ENCODE peak calls at places on chromosomes 5 and 9, in six cellular contexts. One of them, this sample, is unnamed.

GRCh38 chr9:123851851-123852250 is 78.1 kb downstream of the DENND1A start:
- DNase-seq in pancreas: no peak
- DNase-seq in adrenal gland: no peak
- DNase-seq in ovary: no peak
- DNase-seq in OCI-LY7: no peak
- DNase-seq in PC-3: no peak
- DNase-seq in this sample: no peak

GRCh38 chr5:22852807-22853670 is at the start of gene CDH12:
- DNase-seq in pancreas: no peak
- DNase-seq in adrenal gland: no peak
- DNase-seq in ovary: no peak
- DNase-seq in OCI-LY7: no peak
- DNase-seq in PC-3: peak; percentile 25
- DNase-seq in this sample: no peak

GRCh38 chr5:124193371-124193789 is 553.1 kb downstream of the ZNF608 start:
- DNase-seq in pancreas: no peak
- DNase-seq in adrenal gland: peak; percentile 56
- DNase-seq in ovary: no peak
- DNase-seq in OCI-LY7: no peak
- DNase-seq in PC-3: peak; percentile 34
- DNase-seq in this sample: no peak

GRCh38 chr5:150522504-150523464 is 14.9 kb downstream of the NDST1 start:
- DNase-seq in pancreas: no peak
- DNase-seq in adrenal gland: no peak
- DNase-seq in ovary: no peak
- DNase-seq in OCI-LY7: peak; percentile 16
- DNase-seq in PC-3: no peak
- DNase-seq in this sample: no peak

GRCh38 chr9:77502568-77502967 is 145.6 kb downstream of the GNA14 start:
- DNase-seq in pancreas: no peak
- DNase-seq in adrenal gland: no peak
- DNase-seq in ovary: no peak
- DNase-seq in OCI-LY7: no peak
- DNase-seq in PC-3: no peak
- DNase-seq in this sample: no peak

GRCh38 chr5:163506726-163507125 is 1.3 kb downstream of the MAT2B start:
- DNase-seq in pancreas: no peak
- DNase-seq in adrenal gland: no peak
- DNase-seq in ovary: no peak
- DNase-seq in OCI-LY7: no peak
- DNase-seq in PC-3: peak; percentile 39
- DNase-seq in this sample: no peak

GRCh38 chr9:117375956-117376355 is 38.9 kb downstream of the ASTN2 start:
- DNase-seq in pancreas: no peak
- DNase-seq in adrenal gland: no peak
- DNase-seq in ovary: no peak
- DNase-seq in OCI-LY7: no peak
- DNase-seq in PC-3: no peak
- DNase-seq in this sample: no peak

GRCh38 chr5:138138949-138139775 is at the start of gene NME5:
- DNase-seq in pancreas: peak; percentile 73
- DNase-seq in adrenal gland: peak; percentile 74
- DNase-seq in ovary: peak; percentile 82
- DNase-seq in OCI-LY7: no peak
- DNase-seq in PC-3: peak; percentile 20
- DNase-seq in this sample: peak; percentile 85

GRCh38 chr5:135729582-135729879 is 104.9 kb upstream of the SLC25A48 start:
- DNase-seq in pancreas: no peak
- DNase-seq in adrenal gland: no peak
- DNase-seq in ovary: no peak
- DNase-seq in OCI-LY7: no peak
- DNase-seq in PC-3: peak; percentile 6
- DNase-seq in this sample: no peak

GRCh38 chr5:143016777-143017374 is 246.7 kb downstream of the ARHGAP26 start:
- DNase-seq in pancreas: no peak
- DNase-seq in adrenal gland: peak; percentile 70
- DNase-seq in ovary: no peak
- DNase-seq in OCI-LY7: peak; percentile 72
- DNase-seq in PC-3: peak; percentile 57
- DNase-seq in this sample: no peak

GRCh38 chr9:95130484-95130883 is 187.0 kb downstream of the FANCC start:
- DNase-seq in pancreas: no peak
- DNase-seq in adrenal gland: no peak
- DNase-seq in ovary: no peak
- DNase-seq in OCI-LY7: no peak
- DNase-seq in PC-3: no peak
- DNase-seq in this sample: no peak

GRCh38 chr9:124975131-124975530 is 34.2 kb upstream of the GOLGA1 start:
- DNase-seq in pancreas: no peak
- DNase-seq in adrenal gland: no peak
- DNase-seq in ovary: no peak
- DNase-seq in OCI-LY7: no peak
- DNase-seq in PC-3: no peak
- DNase-seq in this sample: no peak

GRCh38 chr9:128404579-128404978 is 16.1 kb upstream of the CERCAM start:
- DNase-seq in pancreas: no peak
- DNase-seq in adrenal gland: no peak
- DNase-seq in ovary: no peak
- DNase-seq in OCI-LY7: no peak
- DNase-seq in PC-3: no peak
- DNase-seq in this sample: no peak

GRCh38 chr5:181222630-181223040 is 446 bp upstream of the TRIM41 start:
- DNase-seq in pancreas: no peak
- DNase-seq in adrenal gland: no peak
- DNase-seq in ovary: no peak
- DNase-seq in OCI-LY7: no peak
- DNase-seq in PC-3: no peak
- DNase-seq in this sample: no peak

GRCh38 chr9:119556129-119556875 is 187.1 kb upstream of the BRINP1 start:
- DNase-seq in pancreas: peak; percentile 38
- DNase-seq in adrenal gland: peak; percentile 77
- DNase-seq in ovary: peak; percentile 87
- DNase-seq in OCI-LY7: peak; percentile 57
- DNase-seq in PC-3: peak; percentile 54
- DNase-seq in this sample: peak; percentile 90
- H3K4me3 ChIP-seq in pancreas: no peak overlapping the region
- H3K4me3 ChIP-seq in adrenal gland: no peak overlapping the region
- H3K4me3 ChIP-seq in ovary: peak overlapping the region; percentile 12
- H3K4me3 ChIP-seq in OCI-LY7: no peak overlapping the region
- H3K4me3 ChIP-seq in PC-3: peak overlapping the region; percentile 53
- H3K4me3 ChIP-seq in this sample: peak overlapping the region; percentile 11

DNA sequence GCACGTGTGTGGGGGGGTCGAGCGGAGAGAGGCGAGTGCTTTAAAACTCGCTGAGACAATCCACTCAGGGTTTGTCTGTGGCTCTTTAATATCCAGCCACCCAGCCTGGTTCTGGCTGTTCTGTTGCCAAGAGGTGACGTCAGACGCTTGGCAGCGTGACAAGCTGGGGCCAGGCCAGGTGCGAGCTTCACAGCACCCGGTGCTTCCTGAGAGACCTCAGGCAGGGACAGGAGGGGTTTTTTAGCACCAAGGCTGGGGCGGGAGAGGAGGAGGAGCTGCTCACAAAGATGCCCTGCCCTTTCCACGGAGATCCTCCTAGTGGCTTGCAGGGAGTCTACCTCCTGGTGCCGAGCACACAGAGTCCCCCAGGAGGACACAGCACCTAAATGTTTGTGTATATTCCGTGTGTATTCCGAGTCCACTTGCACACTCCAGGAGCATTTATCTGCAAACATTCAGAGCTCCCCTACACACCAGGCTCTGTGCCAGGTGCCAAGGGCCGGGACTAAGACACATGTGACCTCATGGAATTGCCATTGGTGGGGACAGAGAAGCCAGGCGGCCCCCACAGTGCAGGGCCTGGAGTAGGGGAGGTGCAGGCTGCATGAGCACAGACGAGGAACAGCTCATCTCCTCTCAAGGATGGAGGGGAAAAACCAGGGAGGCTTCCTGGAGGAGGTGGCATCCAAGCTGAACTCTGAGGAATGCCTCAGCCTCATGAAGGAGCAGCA is 194.7 kb downstream of the OLFM1 start:
- DNase-seq in pancreas: peak; percentile 82
- DNase-seq in adrenal gland: peak; percentile 71
- DNase-seq in ovary: peak; percentile 84
- DNase-seq in OCI-LY7: peak; percentile 24
- DNase-seq in PC-3: peak; percentile 65
- DNase-seq in this sample: peak; percentile 89
- TF ChIP-seq CTCF in pancreas: no peak
- TF ChIP-seq CTCF in adrenal gland: no peak
- TF ChIP-seq CTCF in ovary: no peak
- TF ChIP-seq CTCF in OCI-LY7: no peak
- TF ChIP-seq CTCF in PC-3: no peak
- TF ChIP-seq CTCF in this sample: no peak

GRCh38 chr9:133972041-133972970 is 19.8 kb downstream of the VAV2 start:
- DNase-seq in pancreas: no peak
- DNase-seq in adrenal gland: no peak
- DNase-seq in ovary: no peak
- DNase-seq in OCI-LY7: no peak
- DNase-seq in PC-3: peak; percentile 58
- DNase-seq in this sample: peak; percentile 49
- H3K27ac ChIP-seq in pancreas: no peak overlapping the region
- H3K27ac ChIP-seq in adrenal gland: peak overlapping the region; percentile 52
- H3K27ac ChIP-seq in ovary: no peak overlapping the region
- H3K27ac ChIP-seq in OCI-LY7: no peak overlapping the region
- H3K27ac ChIP-seq in PC-3: no peak overlapping the region
- H3K27ac ChIP-seq in this sample: no peak overlapping the region

GRCh38 chr5:154611341-154611767 is 133.3 kb upstream of the HAND1 start:
- DNase-seq in pancreas: no peak
- DNase-seq in adrenal gland: peak; percentile 23
- DNase-seq in ovary: no peak
- DNase-seq in OCI-LY7: no peak
- DNase-seq in PC-3: no peak
- DNase-seq in this sample: no peak
- H3K4me3 ChIP-seq in pancreas: no peak overlapping the region
- H3K4me3 ChIP-seq in adrenal gland: no peak overlapping the region
- H3K4me3 ChIP-seq in ovary: no peak overlapping the region
- H3K4me3 ChIP-seq in OCI-LY7: no peak overlapping the region
- H3K4me3 ChIP-seq in PC-3: peak overlapping the region; percentile 58
- H3K4me3 ChIP-seq in this sample: no peak overlapping the region

DNA sequence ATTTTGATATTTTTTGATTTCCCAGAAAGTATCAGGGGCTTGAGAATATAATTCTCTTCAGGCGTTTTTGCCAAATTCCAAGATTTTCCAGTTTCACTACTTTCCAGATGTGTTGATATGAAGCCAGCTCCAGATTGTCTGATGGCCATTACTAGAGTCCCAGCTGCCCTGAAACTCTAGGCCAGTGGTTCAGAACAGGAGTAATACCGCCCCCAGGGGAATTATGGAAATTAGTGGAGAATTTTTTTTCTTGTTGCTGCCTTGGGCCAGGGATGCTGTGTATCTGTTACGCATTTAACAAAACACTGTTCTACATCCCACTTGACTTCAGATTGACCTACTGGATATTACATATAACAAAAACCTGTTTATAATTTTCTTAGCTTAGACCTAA is 88.6 kb downstream of the KCNN2 start:
- DNase-seq in pancreas: no peak
- DNase-seq in adrenal gland: no peak
- DNase-seq in ovary: no peak
- DNase-seq in OCI-LY7: no peak
- DNase-seq in PC-3: peak; percentile 33
- DNase-seq in this sample: no peak
- TF ChIP-seq CTCF in pancreas: no peak
- TF ChIP-seq CTCF in adrenal gland: peak; percentile 6
- TF ChIP-seq CTCF in ovary: no peak
- TF ChIP-seq CTCF in OCI-LY7: no peak
- TF ChIP-seq CTCF in PC-3: no peak
- TF ChIP-seq CTCF in this sample: no peak

This sample was measured in left lung.